ENCODE peak calls at places on chromosomes 1 and 21, in ten cellular contexts. One of them, this sample, is unnamed.

GRCh38 chr1:23692308-23692871 is 784 bp downstream of the RPL11 start:
- DNase-seq in DMS 273 treated with DMSO at 0.1 percent for 48 hours: no peak
- DNase-seq in HFFc6: no peak
- DNase-seq in stimulated activated CD4-positive, alpha-beta T cell treated with anti-CD3 and anti-CD28 coated beads, Interleukin-12 subunit alpha, Interleukin-12 subunit beta, amount 100 ng/mL, for 48 hours: no peak
- DNase-seq in B cell: no peak
- DNase-seq in MV-4-11: no peak
- DNase-seq in bronchial epithelial cell: no peak
- DNase-seq in T1000: no peak
- DNase-seq in left ventricle myocardium inferior: no peak
- DNase-seq in Karpas-422: no peak
- DNase-seq in this sample: peak; percentile 43

GRCh38 chr1:46512135-46512791 is 22.6 kb downstream of the DMBX1 start:
- DNase-seq in DMS 273 treated with DMSO at 0.1 percent for 48 hours: no peak
- DNase-seq in HFFc6: no peak
- DNase-seq in stimulated activated CD4-positive, alpha-beta T cell treated with anti-CD3 and anti-CD28 coated beads, Interleukin-12 subunit alpha, Interleukin-12 subunit beta, amount 100 ng/mL, for 48 hours: no peak
- DNase-seq in B cell: no peak
- DNase-seq in MV-4-11: no peak
- DNase-seq in bronchial epithelial cell: no peak
- DNase-seq in T1000: no peak
- DNase-seq in left ventricle myocardium inferior: no peak
- DNase-seq in Karpas-422: no peak
- DNase-seq in this sample: no peak

GRCh38 chr1:226634611-226635246 is 86.2 kb downstream of the STUM start:
- DNase-seq in DMS 273 treated with DMSO at 0.1 percent for 48 hours: no peak
- DNase-seq in HFFc6: no peak
- DNase-seq in stimulated activated CD4-positive, alpha-beta T cell treated with anti-CD3 and anti-CD28 coated beads, Interleukin-12 subunit alpha, Interleukin-12 subunit beta, amount 100 ng/mL, for 48 hours: no peak
- DNase-seq in B cell: no peak
- DNase-seq in MV-4-11: no peak
- DNase-seq in bronchial epithelial cell: no peak
- DNase-seq in T1000: no peak
- DNase-seq in left ventricle myocardium inferior: no peak
- DNase-seq in Karpas-422: no peak
- DNase-seq in this sample: no peak

GRCh38 chr1:117541003-117541402 is 64.8 kb upstream of the TENT5C start:
- DNase-seq in DMS 273 treated with DMSO at 0.1 percent for 48 hours: no peak
- DNase-seq in HFFc6: no peak
- DNase-seq in stimulated activated CD4-positive, alpha-beta T cell treated with anti-CD3 and anti-CD28 coated beads, Interleukin-12 subunit alpha, Interleukin-12 subunit beta, amount 100 ng/mL, for 48 hours: no peak
- DNase-seq in B cell: no peak
- DNase-seq in MV-4-11: peak; percentile 21
- DNase-seq in bronchial epithelial cell: peak; percentile 40
- DNase-seq in T1000: no peak
- DNase-seq in left ventricle myocardium inferior: no peak
- DNase-seq in Karpas-422: no peak
- DNase-seq in this sample: no peak

GRCh38 chr1:243883551-243883950 is 33.5 kb upstream of the AKT3 start:
- DNase-seq in DMS 273 treated with DMSO at 0.1 percent for 48 hours: no peak
- DNase-seq in HFFc6: peak; percentile 29
- DNase-seq in stimulated activated CD4-positive, alpha-beta T cell treated with anti-CD3 and anti-CD28 coated beads, Interleukin-12 subunit alpha, Interleukin-12 subunit beta, amount 100 ng/mL, for 48 hours: no peak
- DNase-seq in B cell: no peak
- DNase-seq in MV-4-11: no peak
- DNase-seq in bronchial epithelial cell: no peak
- DNase-seq in T1000: no peak
- DNase-seq in left ventricle myocardium inferior: no peak
- DNase-seq in Karpas-422: no peak
- DNase-seq in this sample: no peak

GRCh38 chr1:178645826-178646200 is 79.2 kb upstream of the RALGPS2 start:
- DNase-seq in DMS 273 treated with DMSO at 0.1 percent for 48 hours: no peak
- DNase-seq in HFFc6: peak; percentile 90
- DNase-seq in stimulated activated CD4-positive, alpha-beta T cell treated with anti-CD3 and anti-CD28 coated beads, Interleukin-12 subunit alpha, Interleukin-12 subunit beta, amount 100 ng/mL, for 48 hours: no peak
- DNase-seq in B cell: no peak
- DNase-seq in MV-4-11: no peak
- DNase-seq in bronchial epithelial cell: no peak
- DNase-seq in T1000: no peak
- DNase-seq in left ventricle myocardium inferior: no peak
- DNase-seq in Karpas-422: no peak
- DNase-seq in this sample: no peak

GRCh38 chr1:38261574-38261973 is 215.0 kb upstream of the POU3F1 start:
- DNase-seq in DMS 273 treated with DMSO at 0.1 percent for 48 hours: no peak
- DNase-seq in HFFc6: no peak
- DNase-seq in stimulated activated CD4-positive, alpha-beta T cell treated with anti-CD3 and anti-CD28 coated beads, Interleukin-12 subunit alpha, Interleukin-12 subunit beta, amount 100 ng/mL, for 48 hours: no peak
- DNase-seq in B cell: no peak
- DNase-seq in MV-4-11: no peak
- DNase-seq in bronchial epithelial cell: no peak
- DNase-seq in T1000: no peak
- DNase-seq in left ventricle myocardium inferior: no peak
- DNase-seq in Karpas-422: peak; percentile 50
- DNase-seq in this sample: no peak

GRCh38 chr1:161096015-161096414 is 2.1 kb upstream of the KLHDC9 start:
- DNase-seq in DMS 273 treated with DMSO at 0.1 percent for 48 hours: no peak
- DNase-seq in HFFc6: no peak
- DNase-seq in stimulated activated CD4-positive, alpha-beta T cell treated with anti-CD3 and anti-CD28 coated beads, Interleukin-12 subunit alpha, Interleukin-12 subunit beta, amount 100 ng/mL, for 48 hours: no peak
- DNase-seq in B cell: no peak
- DNase-seq in MV-4-11: peak; percentile 27
- DNase-seq in bronchial epithelial cell: no peak
- DNase-seq in T1000: no peak
- DNase-seq in left ventricle myocardium inferior: no peak
- DNase-seq in Karpas-422: no peak
- DNase-seq in this sample: no peak

GRCh38 chr21:31180256-31181088 is 142.2 kb upstream of the KRTAP19-8 start:
- DNase-seq in DMS 273 treated with DMSO at 0.1 percent for 48 hours: no peak
- DNase-seq in HFFc6: peak; percentile 3
- DNase-seq in stimulated activated CD4-positive, alpha-beta T cell treated with anti-CD3 and anti-CD28 coated beads, Interleukin-12 subunit alpha, Interleukin-12 subunit beta, amount 100 ng/mL, for 48 hours: no peak
- DNase-seq in B cell: no peak
- DNase-seq in MV-4-11: peak; percentile 25
- DNase-seq in bronchial epithelial cell: peak; percentile 42
- DNase-seq in T1000: no peak
- DNase-seq in left ventricle myocardium inferior: no peak
- DNase-seq in Karpas-422: peak; percentile 66
- DNase-seq in this sample: peak; percentile 29

GRCh38 chr1:231748744-231749143 is 122.2 kb downstream of the DISC1 start:
- DNase-seq in DMS 273 treated with DMSO at 0.1 percent for 48 hours: peak; percentile 63
- DNase-seq in HFFc6: no peak
- DNase-seq in stimulated activated CD4-positive, alpha-beta T cell treated with anti-CD3 and anti-CD28 coated beads, Interleukin-12 subunit alpha, Interleukin-12 subunit beta, amount 100 ng/mL, for 48 hours: no peak
- DNase-seq in B cell: no peak
- DNase-seq in MV-4-11: no peak
- DNase-seq in bronchial epithelial cell: no peak
- DNase-seq in T1000: no peak
- DNase-seq in left ventricle myocardium inferior: no peak
- DNase-seq in Karpas-422: peak; percentile 14
- DNase-seq in this sample: no peak

GRCh38 chr1:163320891-163321290 is 863 bp upstream of the NUF2 start:
- DNase-seq in DMS 273 treated with DMSO at 0.1 percent for 48 hours: no peak
- DNase-seq in HFFc6: no peak
- DNase-seq in stimulated activated CD4-positive, alpha-beta T cell treated with anti-CD3 and anti-CD28 coated beads, Interleukin-12 subunit alpha, Interleukin-12 subunit beta, amount 100 ng/mL, for 48 hours: no peak
- DNase-seq in B cell: no peak
- DNase-seq in MV-4-11: no peak
- DNase-seq in bronchial epithelial cell: no peak
- DNase-seq in T1000: no peak
- DNase-seq in left ventricle myocardium inferior: no peak
- DNase-seq in Karpas-422: peak; percentile 59
- DNase-seq in this sample: no peak

GRCh38 chr1:36846366-36846765 is 187.9 kb downstream of the GRIK3 start:
- DNase-seq in DMS 273 treated with DMSO at 0.1 percent for 48 hours: no peak
- DNase-seq in HFFc6: no peak
- DNase-seq in stimulated activated CD4-positive, alpha-beta T cell treated with anti-CD3 and anti-CD28 coated beads, Interleukin-12 subunit alpha, Interleukin-12 subunit beta, amount 100 ng/mL, for 48 hours: no peak
- DNase-seq in B cell: no peak
- DNase-seq in MV-4-11: no peak
- DNase-seq in bronchial epithelial cell: no peak
- DNase-seq in T1000: no peak
- DNase-seq in left ventricle myocardium inferior: no peak
- DNase-seq in Karpas-422: no peak
- DNase-seq in this sample: no peak

GRCh38 chr1:115839706-115840095 is 1.2 kb downstream of the NHLH2 start:
- DNase-seq in DMS 273 treated with DMSO at 0.1 percent for 48 hours: peak; percentile 42
- DNase-seq in HFFc6: no peak
- DNase-seq in stimulated activated CD4-positive, alpha-beta T cell treated with anti-CD3 and anti-CD28 coated beads, Interleukin-12 subunit alpha, Interleukin-12 subunit beta, amount 100 ng/mL, for 48 hours: no peak
- DNase-seq in B cell: no peak
- DNase-seq in MV-4-11: no peak
- DNase-seq in bronchial epithelial cell: no peak
- DNase-seq in T1000: no peak
- DNase-seq in left ventricle myocardium inferior: no peak
- DNase-seq in Karpas-422: no peak
- DNase-seq in this sample: no peak

GRCh38 chr1:44947774-44948311 is 38.6 kb downstream of the EIF2B3 start:
- DNase-seq in DMS 273 treated with DMSO at 0.1 percent for 48 hours: no peak
- DNase-seq in HFFc6: no peak
- DNase-seq in stimulated activated CD4-positive, alpha-beta T cell treated with anti-CD3 and anti-CD28 coated beads, Interleukin-12 subunit alpha, Interleukin-12 subunit beta, amount 100 ng/mL, for 48 hours: no peak
- DNase-seq in B cell: no peak
- DNase-seq in MV-4-11: no peak
- DNase-seq in bronchial epithelial cell: no peak
- DNase-seq in T1000: no peak
- DNase-seq in left ventricle myocardium inferior: no peak
- DNase-seq in Karpas-422: no peak
- DNase-seq in this sample: no peak

GRCh38 chr1:207248544-207249206 is 72.8 kb upstream of the CD55 start:
- DNase-seq in DMS 273 treated with DMSO at 0.1 percent for 48 hours: no peak
- DNase-seq in HFFc6: no peak
- DNase-seq in stimulated activated CD4-positive, alpha-beta T cell treated with anti-CD3 and anti-CD28 coated beads, Interleukin-12 subunit alpha, Interleukin-12 subunit beta, amount 100 ng/mL, for 48 hours: no peak
- DNase-seq in B cell: no peak
- DNase-seq in MV-4-11: peak; percentile 54
- DNase-seq in bronchial epithelial cell: peak; percentile 80
- DNase-seq in T1000: no peak
- DNase-seq in left ventricle myocardium inferior: no peak
- DNase-seq in Karpas-422: no peak
- DNase-seq in this sample: no peak

GRCh38 chr1:179016694-179017382 is 8.9 kb upstream of the FAM20B start:
- DNase-seq in DMS 273 treated with DMSO at 0.1 percent for 48 hours: peak; percentile 31
- DNase-seq in HFFc6: peak; percentile 89
- DNase-seq in stimulated activated CD4-positive, alpha-beta T cell treated with anti-CD3 and anti-CD28 coated beads, Interleukin-12 subunit alpha, Interleukin-12 subunit beta, amount 100 ng/mL, for 48 hours: no peak
- DNase-seq in B cell: no peak
- DNase-seq in MV-4-11: peak; percentile 89
- DNase-seq in bronchial epithelial cell: peak; percentile 92
- DNase-seq in T1000: peak; percentile 83
- DNase-seq in left ventricle myocardium inferior: peak; percentile 86
- DNase-seq in Karpas-422: no peak
- DNase-seq in this sample: peak; percentile 88

GRCh38 chr1:235404190-235404589 is 37.0 kb downstream of the TBCE start:
- DNase-seq in DMS 273 treated with DMSO at 0.1 percent for 48 hours: no peak
- DNase-seq in HFFc6: peak; percentile 36
- DNase-seq in stimulated activated CD4-positive, alpha-beta T cell treated with anti-CD3 and anti-CD28 coated beads, Interleukin-12 subunit alpha, Interleukin-12 subunit beta, amount 100 ng/mL, for 48 hours: no peak
- DNase-seq in B cell: no peak
- DNase-seq in MV-4-11: no peak
- DNase-seq in bronchial epithelial cell: peak; percentile 92
- DNase-seq in T1000: peak; percentile 2
- DNase-seq in left ventricle myocardium inferior: no peak
- DNase-seq in Karpas-422: no peak
- DNase-seq in this sample: no peak

GRCh38 chr1:42422672-42423236 is 33.1 kb downstream of the ZMYND12 start:
- DNase-seq in DMS 273 treated with DMSO at 0.1 percent for 48 hours: peak; percentile 17
- DNase-seq in HFFc6: no peak
- DNase-seq in stimulated activated CD4-positive, alpha-beta T cell treated with anti-CD3 and anti-CD28 coated beads, Interleukin-12 subunit alpha, Interleukin-12 subunit beta, amount 100 ng/mL, for 48 hours: no peak
- DNase-seq in B cell: no peak
- DNase-seq in MV-4-11: no peak
- DNase-seq in bronchial epithelial cell: no peak
- DNase-seq in T1000: no peak
- DNase-seq in left ventricle myocardium inferior: no peak
- DNase-seq in Karpas-422: peak; percentile 51
- DNase-seq in this sample: no peak

GRCh38 chr1:184272178-184272866 is 114.5 kb upstream of the C1orf21 start:
- DNase-seq in DMS 273 treated with DMSO at 0.1 percent for 48 hours: no peak
- DNase-seq in HFFc6: no peak
- DNase-seq in stimulated activated CD4-positive, alpha-beta T cell treated with anti-CD3 and anti-CD28 coated beads, Interleukin-12 subunit alpha, Interleukin-12 subunit beta, amount 100 ng/mL, for 48 hours: no peak
- DNase-seq in B cell: no peak
- DNase-seq in MV-4-11: no peak
- DNase-seq in bronchial epithelial cell: no peak
- DNase-seq in T1000: no peak
- DNase-seq in left ventricle myocardium inferior: no peak
- DNase-seq in Karpas-422: no peak
- DNase-seq in this sample: no peak

GRCh38 chr1:8120693-8121260 is 94.7 kb upstream of the ERRFI1 start:
- DNase-seq in DMS 273 treated with DMSO at 0.1 percent for 48 hours: no peak
- DNase-seq in HFFc6: no peak
- DNase-seq in stimulated activated CD4-positive, alpha-beta T cell treated with anti-CD3 and anti-CD28 coated beads, Interleukin-12 subunit alpha, Interleukin-12 subunit beta, amount 100 ng/mL, for 48 hours: no peak
- DNase-seq in B cell: no peak
- DNase-seq in MV-4-11: peak; percentile 52
- DNase-seq in bronchial epithelial cell: peak; percentile 55
- DNase-seq in T1000: no peak
- DNase-seq in left ventricle myocardium inferior: no peak
- DNase-seq in Karpas-422: no peak
- DNase-seq in this sample: no peak

GRCh38 chr21:34606621-34607020 is 8.3 kb downstream of the RCAN1 start:
- DNase-seq in DMS 273 treated with DMSO at 0.1 percent for 48 hours: no peak
- DNase-seq in HFFc6: no peak
- DNase-seq in stimulated activated CD4-positive, alpha-beta T cell treated with anti-CD3 and anti-CD28 coated beads, Interleukin-12 subunit alpha, Interleukin-12 subunit beta, amount 100 ng/mL, for 48 hours: no peak
- DNase-seq in B cell: no peak
- DNase-seq in MV-4-11: no peak
- DNase-seq in bronchial epithelial cell: no peak
- DNase-seq in T1000: no peak
- DNase-seq in left ventricle myocardium inferior: no peak
- DNase-seq in Karpas-422: no peak
- DNase-seq in this sample: no peak

GRCh38 chr1:209583408-209583807 is at the start of gene CAMK1G:
- DNase-seq in DMS 273 treated with DMSO at 0.1 percent for 48 hours: no peak
- DNase-seq in HFFc6: peak; percentile 93
- DNase-seq in stimulated activated CD4-positive, alpha-beta T cell treated with anti-CD3 and anti-CD28 coated beads, Interleukin-12 subunit alpha, Interleukin-12 subunit beta, amount 100 ng/mL, for 48 hours: no peak
- DNase-seq in B cell: no peak
- DNase-seq in MV-4-11: no peak
- DNase-seq in bronchial epithelial cell: no peak
- DNase-seq in T1000: peak; percentile 10
- DNase-seq in left ventricle myocardium inferior: no peak
- DNase-seq in Karpas-422: no peak
- DNase-seq in this sample: no peak